ENCODE peak calls at places on chromosomes 16 and 17, in four cellular contexts. N, A, T and J are unnamed samples.

GRCh38 chr16:51392651-51393187 is 241.6 kb upstream of the SALL1 start:
- DNase-seq in N (no peak), A (peak), T (no peak), J (peak)

GRCh38 chr17:13755851-13756250 is 154.1 kb upstream of the HS3ST3A1 start:
- DNase-seq in N (no peak), A (no peak), T (no peak), J (no peak)

GRCh38 chr17:81335388-81336157 is 40.5 kb upstream of the SLC38A10 start:
- DNase-seq in N (no peak), A (no peak), T (no peak), J (no peak)

GRCh38 chr17:12853921-12854320 is 64.6 kb downstream of the ARHGAP44 start:
- DNase-seq in N (no peak), A (no peak), T (no peak), J (no peak)

GRCh38 chr16:85616608-85617311 is 3.6 kb downstream of the GSE1 start:
- DNase-seq in N (peak), A (no peak), T (peak), J (peak)

GRCh38 chr16:75801307-75801706 is 75.0 kb upstream of the CPHXL start:
- DNase-seq in N (no peak), A (no peak), T (no peak), J (no peak)

GRCh38 chr17:73690581-73691135 is 46.4 kb upstream of the SDK2 start:
- DNase-seq in N (no peak), A (no peak), T (no peak), J (no peak)

GRCh38 chr17:58574025-58574424 is 59.6 kb upstream of the MTMR4 start:
- DNase-seq in N (no peak), A (no peak), T (no peak), J (no peak)

GRCh38 chr16:84324439-84325262 is 30.0 kb downstream of the WFDC1 start:
- DNase-seq in N (no peak), A (no peak), T (no peak), J (no peak)

GRCh38 chr16:86483-86952 is 8.5 kb downstream of the MPG start:
- DNase-seq in N (no peak), A (no peak), T (no peak), J (no peak)

GRCh38 chr17:56913000-56913866 is 616 bp downstream of the TRIM25 start:
- DNase-seq in N (no peak), A (peak), T (no peak), J (no peak)

GRCh38 chr17:67218385-67218950 is 26.5 kb downstream of the HELZ start:
- DNase-seq in N (no peak), A (peak), T (no peak), J (no peak)

GRCh38 chr17:1252203-1252608 is 18.0 kb upstream of the BHLHA9 start:
- DNase-seq in N (no peak), A (peak), T (no peak), J (no peak)

GRCh38 chr17:56786989-56787482 is 46.7 kb downstream of the C17orf67 start:
- DNase-seq in N (no peak), A (peak), T (no peak), J (no peak)

GRCh38 chr16:30458561-30459394 is 13.1 kb upstream of the SEPHS2 start:
- DNase-seq in N (peak), A (no peak), T (peak), J (no peak)

GRCh38 chr16:27238016-27238587 is 30.5 kb downstream of the NSMCE1 start:
- DNase-seq in N (peak), A (no peak), T (no peak), J (peak)

GRCh38 chr17:61568219-61569072 is 22.6 kb downstream of the NACA2 start:
- DNase-seq in N (no peak), A (no peak), T (no peak), J (no peak)

GRCh38 chr16:17109413-17109812 is 361.3 kb downstream of the XYLT1 start:
- DNase-seq in N (no peak), A (no peak), T (no peak), J (no peak)

GRCh38 chr17:75288359-75288758 is 874 bp downstream of the SLC25A19 start:
- DNase-seq in N (no peak), A (no peak), T (no peak), J (no peak)

GRCh38 chr17:75289832-75290337 is 652 bp upstream of the SLC25A19 start:
- DNase-seq in N (peak), A (peak), T (peak), J (peak)

GRCh38 chr17:75288784-75289121 is 480 bp downstream of the SLC25A19 start:
- DNase-seq in N (peak), A (no peak), T (no peak), J (no peak)

GRCh38 chr17:75287221-75287620 is 2.0 kb downstream of the SLC25A19 start:
- DNase-seq in N (no peak), A (no peak), T (no peak), J (no peak)

GRCh38 chr17:75289122-75289831 is at the start of gene SLC25A19:
- DNase-seq in N (peak), A (peak), T (peak), J (peak)
- TF ChIP-seq CTCF in N (no peak), A (no peak), T (no peak), J (no peak)

GRCh38 chr17:41812176-41813038 is at the start of gene FKBP10:
- DNase-seq in N (peak), A (peak), T (no peak), J (peak)

GRCh38 chr17:41813699-41814124 is 908 bp downstream of the FKBP10 start:
- DNase-seq in N (no peak), A (no peak), T (no peak), J (no peak)

GRCh38 chr17:41813039-41813680 is 356 bp downstream of the FKBP10 start:
- DNase-seq in N (no peak), A (no peak), T (no peak), J (no peak)

GRCh38 chr17:41810659-41811548 is 845 bp downstream of the P3H4 start:
- DNase-seq in N (peak), A (no peak), T (no peak), J (no peak)

DNA sequence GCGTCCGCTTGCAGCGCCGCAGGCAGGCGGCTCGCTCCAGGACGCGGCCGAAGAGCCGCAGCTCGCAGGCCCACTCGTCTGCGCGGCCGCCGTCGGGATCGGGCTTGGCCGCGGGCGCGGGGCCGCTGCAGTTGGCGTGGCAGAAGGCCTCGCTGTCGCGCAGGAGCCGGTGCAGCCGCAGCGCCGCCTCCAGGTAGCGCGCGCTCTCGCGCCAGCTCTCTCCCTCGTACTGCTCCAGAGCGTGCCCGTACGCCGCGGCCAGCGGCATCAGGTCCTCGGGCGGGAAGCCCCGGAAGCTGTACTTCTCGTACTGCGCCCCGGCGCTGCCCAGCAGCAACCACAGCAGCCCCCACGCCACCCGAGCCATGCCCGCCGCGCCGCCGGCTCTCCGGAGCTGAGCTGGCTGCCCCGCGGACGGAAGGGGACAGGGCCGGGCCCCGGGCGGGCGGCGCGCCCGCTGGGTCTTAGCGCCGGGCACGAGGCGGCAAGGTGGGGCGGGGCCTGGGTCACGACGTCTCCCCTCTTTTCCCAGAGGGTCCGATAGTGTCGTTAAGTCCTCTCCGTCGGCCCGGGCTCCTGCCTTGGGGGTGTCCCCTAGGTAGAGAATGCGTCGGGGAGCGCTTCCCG is at the start of gene P3H4:
- DNase-seq in N (peak), A (peak), T (peak), J (peak)
- TF ChIP-seq CTCF in N (peak), A (peak), T (no peak), J (peak)

DNA sequence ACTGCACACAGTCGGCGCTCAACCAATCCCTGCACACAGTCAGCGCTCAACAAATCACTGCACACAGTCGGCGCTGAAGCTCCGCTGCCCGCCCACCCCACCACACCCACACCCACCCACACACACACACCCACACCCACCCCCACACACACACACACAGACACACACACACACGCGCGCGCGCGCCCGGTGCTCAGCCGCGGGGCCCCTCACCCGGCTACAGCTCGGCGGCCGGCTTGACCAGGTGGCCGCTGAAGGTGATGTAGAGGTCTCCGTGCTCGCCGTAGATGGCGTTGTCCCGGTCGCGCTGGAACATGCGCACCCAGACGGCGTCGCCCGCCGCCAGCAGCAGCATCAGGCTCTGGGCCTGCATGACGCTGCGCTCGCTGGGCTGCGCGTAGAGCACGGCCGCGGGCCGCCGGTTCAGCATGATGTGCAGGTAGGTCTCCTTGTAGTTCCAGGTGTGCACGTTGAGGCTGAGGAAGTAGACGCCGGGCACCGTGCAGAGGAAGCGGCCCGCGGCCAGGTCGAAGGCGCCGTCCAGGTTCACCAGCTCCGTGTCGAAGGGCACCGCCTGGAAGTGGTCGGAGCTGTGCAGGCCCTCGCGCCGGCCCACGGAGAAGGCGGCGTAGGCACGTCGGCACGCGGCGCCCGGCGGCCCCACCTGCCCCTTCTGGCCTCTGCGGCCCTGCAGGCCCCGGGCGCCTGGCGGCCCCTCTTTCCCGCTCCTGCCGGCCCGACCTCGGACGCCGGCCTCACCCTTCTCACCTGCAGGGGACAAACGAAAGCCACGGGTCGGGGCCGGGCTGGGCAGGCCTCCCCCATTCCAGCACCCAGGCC is 2.5 kb downstream of the C1QTNF8 start:
- DNase-seq in N (no peak), A (peak), T (no peak), J (no peak)
- TF ChIP-seq CTCF in N (no peak), A (no peak), T (no peak), J (no peak)

DNA sequence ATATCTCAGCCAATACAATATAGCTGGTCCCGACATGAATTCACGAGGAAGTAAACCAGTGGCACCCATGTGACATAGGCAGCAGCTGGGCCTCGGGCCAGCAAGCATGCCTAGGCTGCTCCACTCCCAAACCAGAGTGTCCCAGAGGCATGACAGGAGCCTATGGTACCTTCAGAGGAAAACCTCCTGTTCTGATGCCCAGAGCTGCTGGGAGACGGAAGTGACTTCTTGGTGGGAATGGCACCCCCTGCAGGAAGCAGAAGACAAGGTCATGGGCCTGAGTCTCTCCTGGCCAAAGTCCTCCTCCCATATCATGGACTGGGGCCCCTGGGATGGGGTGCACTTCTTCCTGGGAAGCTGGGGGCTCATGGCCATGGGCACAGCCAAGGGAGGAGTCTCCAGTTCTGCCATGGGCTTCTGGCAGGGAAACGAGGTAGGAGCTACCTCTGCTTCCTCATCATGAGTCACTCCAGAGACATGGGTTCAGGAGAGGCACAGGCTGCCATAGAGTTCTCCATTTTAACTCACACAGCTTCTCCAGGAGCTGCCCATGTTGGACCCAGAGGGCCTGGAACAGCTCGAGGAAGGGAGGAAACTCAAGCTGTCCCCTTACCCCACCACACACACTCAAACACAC is 13.4 kb downstream of the FBF1 start:
- DNase-seq in N (peak), A (peak), T (no peak), J (no peak)
- TF ChIP-seq CTCF in N (no peak), A (peak), T (no peak), J (no peak)

DNA sequence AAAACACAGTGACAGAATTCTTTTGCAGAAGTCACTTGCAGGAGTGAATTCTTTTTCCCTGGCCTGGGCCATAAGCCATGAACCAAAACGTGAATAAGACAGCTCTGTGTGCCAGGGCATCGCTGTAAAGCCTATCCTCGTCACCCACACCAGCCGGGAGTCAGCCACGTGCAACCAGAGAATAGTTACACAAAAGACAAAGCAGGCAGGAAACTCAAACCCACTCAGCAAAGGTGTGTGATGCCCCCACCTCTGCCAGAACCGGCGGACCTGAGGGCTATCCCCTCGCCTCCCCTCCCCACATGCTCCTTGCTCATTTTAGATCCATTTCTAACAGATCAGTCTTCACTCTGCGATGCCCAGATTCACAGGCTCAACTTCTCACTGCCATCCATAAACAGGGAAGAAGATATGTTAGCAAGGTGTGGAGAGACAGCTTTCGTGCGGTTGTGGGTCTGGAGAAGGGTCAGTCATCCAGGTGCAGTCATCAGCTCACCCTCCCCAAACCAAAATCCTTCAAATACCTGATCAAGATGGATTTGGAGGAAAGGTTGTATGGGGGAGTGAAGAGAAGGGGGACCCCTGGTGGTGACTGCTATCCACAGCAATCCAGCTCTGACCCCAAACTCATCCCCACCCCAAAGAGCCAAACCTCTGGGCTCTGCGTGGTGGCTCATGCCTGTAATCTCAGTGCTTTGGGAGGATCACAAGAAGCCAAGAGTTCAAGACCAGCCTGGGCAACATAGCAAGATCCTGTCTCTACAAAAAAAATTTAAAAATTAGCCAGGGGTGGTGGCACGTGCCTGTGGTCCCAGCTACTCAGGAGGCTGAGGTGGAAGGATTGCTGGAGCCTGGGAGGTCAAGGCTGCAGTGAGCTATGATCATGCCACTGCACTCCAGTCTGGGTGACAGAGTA is 219.2 kb downstream of the C16orf78 start:
- DNase-seq in N (peak), A (peak), T (no peak), J (peak)
- TF ChIP-seq CTCF in N (peak), A (peak), T (no peak), J (peak)

GRCh38 chr17:77893144-77894044 is 65.1 kb upstream of the TNRC6C start:
- DNase-seq in N (no peak), A (no peak), T (no peak), J (no peak)

GRCh38 chr17:77894126-77894956 is 64.2 kb upstream of the TNRC6C start:
- DNase-seq in N (no peak), A (no peak), T (no peak), J (no peak)

GRCh38 chr17:77892031-77892430 is 66.5 kb upstream of the TNRC6C start:
- DNase-seq in N (no peak), A (no peak), T (no peak), J (peak)

GRCh38 chr17:77891602-77892001 is 66.9 kb upstream of the TNRC6C start:
- DNase-seq in N (no peak), A (no peak), T (no peak), J (no peak)

DNA sequence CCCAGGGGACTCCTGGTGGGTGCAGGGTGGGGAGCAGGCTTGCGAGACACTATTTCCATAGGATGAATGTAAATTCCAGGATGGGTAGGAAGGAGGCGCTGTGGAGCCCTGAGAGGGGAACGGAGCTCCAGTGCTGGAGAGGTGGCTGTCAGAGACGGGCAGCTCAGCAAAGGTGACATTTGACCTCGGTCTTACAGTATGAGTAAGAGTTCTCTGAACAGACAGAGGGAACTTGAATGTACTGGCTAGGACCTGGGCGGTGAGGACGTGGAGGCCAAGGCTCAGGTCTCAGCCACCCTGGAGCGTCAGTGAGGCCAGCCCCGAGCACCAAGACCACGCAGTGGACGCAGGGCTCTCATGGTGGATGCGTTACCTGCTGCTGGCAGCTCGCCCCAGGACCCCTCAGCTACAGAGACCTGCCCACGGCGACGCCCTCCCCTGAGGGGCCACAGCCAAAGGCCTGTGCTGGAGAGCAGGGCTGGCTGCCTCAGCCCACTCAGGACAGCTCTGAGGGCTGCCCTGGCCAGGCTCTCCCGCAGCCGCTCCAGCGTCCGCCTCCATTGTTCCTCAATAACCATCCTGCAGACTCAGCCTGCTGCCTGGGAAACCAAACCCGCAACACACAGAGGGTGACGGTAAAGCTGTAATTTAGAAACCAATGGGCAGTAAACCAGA is 65.9 kb upstream of the TNRC6C start:
- DNase-seq in N (no peak), A (no peak), T (no peak), J (peak)
- TF ChIP-seq CTCF in N (no peak), A (peak), T (no peak), J (no peak)

GRCh38 chr17:79935197-79935844 is 96.1 kb upstream of the CBX4 start:
- DNase-seq in N (no peak), A (no peak), T (no peak), J (no peak)
- TF ChIP-seq CTCF in N (no peak), A (no peak), T (no peak), J (no peak)

GRCh38 chr17:34474706-34475105 is 104.7 kb upstream of the TMEM132E start:
- DNase-seq in N (no peak), A (no peak), T (no peak), J (no peak)
- TF ChIP-seq CTCF in N (no peak), A (no peak), T (no peak), J (no peak)

GRCh38 chr17:48254896-48255295 is 147.3 kb downstream of the SNX11 start:
- DNase-seq in N (no peak), A (no peak), T (no peak), J (no peak)

GRCh38 chr17:48261297-48261880 is 153.8 kb downstream of the SNX11 start:
- DNase-seq in N (no peak), A (peak), T (no peak), J (no peak)

GRCh38 chr17:48262982-48263586 is 155.5 kb downstream of the SNX11 start:
- DNase-seq in N (no peak), A (peak), T (no peak), J (no peak)

GRCh38 chr17:48258317-48258716 is 150.8 kb downstream of the SNX11 start:
- DNase-seq in N (no peak), A (no peak), T (no peak), J (no peak)

GRCh38 chr17:48259710-48260291 is 152.2 kb downstream of the SNX11 start:
- DNase-seq in N (no peak), A (peak), T (no peak), J (no peak)
- TF ChIP-seq CTCF in N (peak), A (peak), T (no peak), J (peak)